ENCODE peak calls at places on chromosomes 7 and 10, in four cellular contexts. U is AG04450, H is mucosa of descending colon, A is GM06990. C is an unnamed sample.

GRCh38 chr10:470339-471003 is 219.0 kb downstream of the DIP2C start:
- DNase-seq in U (no peak), H (no peak), A (no peak), C (no peak)

GRCh38 chr10:127198307-127198706 is 1.9 kb upstream of the INSYN2A start:
- DNase-seq in U (no peak), H (no peak), A (no peak), C (no peak)

GRCh38 chr7:99679400-99680191 is at the start of gene CYP3A5:
- DNase-seq in U (no peak), H (peak), A (no peak), C (peak)

GRCh38 chr7:101598981-101599681 is 30.0 kb downstream of the MYL10 start:
- DNase-seq in U (no peak), H (no peak), A (no peak), C (no peak)

GRCh38 chr7:141012696-141013344 is 1.9 kb downstream of the MRPS33 start:
- DNase-seq in U (no peak), H (no peak), A (no peak), C (no peak)

GRCh38 chr10:127102176-127102575 is 94.2 kb downstream of the INSYN2A start:
- DNase-seq in U (no peak), H (no peak), A (no peak), C (no peak)

GRCh38 chr7:30240401-30240800 is 44.0 kb upstream of the ZNRF2 start:
- DNase-seq in U (no peak), H (no peak), A (peak), C (no peak)

GRCh38 chr10:17262502-17262901 is 34.5 kb downstream of the VIM start:
- DNase-seq in U (no peak), H (no peak), A (no peak), C (no peak)

GRCh38 chr7:51033722-51034530 is 251.2 kb upstream of the GRB10 start:
- DNase-seq in U (no peak), H (no peak), A (no peak), C (no peak)

DNA sequence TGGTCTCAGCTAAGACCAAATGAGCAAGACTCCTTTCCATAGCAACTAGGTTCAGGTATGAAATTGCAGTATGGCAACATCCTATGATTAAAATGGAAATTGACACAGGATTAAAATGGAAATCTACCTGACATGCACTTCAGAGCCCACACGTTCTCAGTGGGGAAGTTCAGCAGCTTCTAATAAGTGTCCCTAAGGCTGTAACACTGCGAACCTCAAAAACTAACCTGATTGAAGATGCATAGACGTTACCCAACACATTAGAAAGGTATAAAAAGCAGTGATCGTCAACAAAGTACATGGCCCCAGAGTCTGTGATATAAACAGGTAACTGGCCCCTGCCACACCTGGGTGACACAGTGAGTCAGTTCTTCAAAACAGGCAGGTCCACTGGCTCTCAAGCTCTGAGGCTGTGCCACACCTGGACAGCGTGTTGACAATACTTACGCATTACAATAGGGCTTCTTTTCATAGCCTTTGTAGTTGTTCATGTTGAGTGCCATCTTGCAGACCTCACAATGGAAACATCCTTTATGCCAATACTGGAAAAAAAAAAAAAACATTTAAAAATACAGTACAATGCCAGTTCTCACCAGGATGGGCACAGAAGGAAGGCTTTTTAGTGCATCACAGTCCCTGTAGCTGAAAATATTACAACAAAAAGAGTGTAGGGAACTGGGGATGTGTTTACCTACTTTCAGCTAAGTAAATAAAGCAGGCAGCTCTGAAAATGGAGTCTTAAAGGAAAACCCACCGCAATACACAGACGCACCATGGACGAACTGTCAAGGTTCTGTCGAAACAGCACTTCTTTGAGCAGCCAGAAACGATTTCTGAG is 275.0 kb upstream of the NEBL start:
- DNase-seq in U (no peak), H (peak), A (no peak), C (no peak)
- H3K4me3 ChIP-seq in U (no peak), H (no peak), A (no peak), C (no peak)

DNA sequence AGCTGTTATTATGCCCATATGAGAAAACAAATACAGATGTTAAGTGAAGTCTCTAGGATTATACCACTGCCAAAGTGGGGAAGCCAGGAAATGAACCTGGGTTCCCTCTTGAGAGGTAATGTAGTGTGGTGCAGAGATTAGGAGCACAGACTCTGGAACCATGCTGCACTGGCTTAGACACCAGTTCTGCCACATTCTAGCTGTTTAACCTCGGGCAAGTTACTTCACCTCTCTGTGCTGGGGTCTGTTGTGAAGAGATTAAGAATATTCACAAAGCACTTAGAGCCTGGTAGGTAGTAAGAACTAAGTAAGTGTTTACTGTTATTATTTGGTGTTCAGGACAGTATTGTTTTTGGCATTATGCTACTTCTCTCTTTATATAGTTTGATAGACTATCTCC is 41.9 kb downstream of the PDE6C start:
- DNase-seq in U (no peak), H (no peak), A (no peak), C (no peak)
- TF ChIP-seq CTCF in U (no peak), H (no peak), A (no peak), C (no peak)

GRCh38 chr10:75398630-75399460 is 2.7 kb downstream of the ZNF503 start:
- DNase-seq in U (no peak), H (peak), A (peak), C (peak)
- H3K4me3 ChIP-seq in U (peak), H (no peak), A (no peak), C (peak)

DNA sequence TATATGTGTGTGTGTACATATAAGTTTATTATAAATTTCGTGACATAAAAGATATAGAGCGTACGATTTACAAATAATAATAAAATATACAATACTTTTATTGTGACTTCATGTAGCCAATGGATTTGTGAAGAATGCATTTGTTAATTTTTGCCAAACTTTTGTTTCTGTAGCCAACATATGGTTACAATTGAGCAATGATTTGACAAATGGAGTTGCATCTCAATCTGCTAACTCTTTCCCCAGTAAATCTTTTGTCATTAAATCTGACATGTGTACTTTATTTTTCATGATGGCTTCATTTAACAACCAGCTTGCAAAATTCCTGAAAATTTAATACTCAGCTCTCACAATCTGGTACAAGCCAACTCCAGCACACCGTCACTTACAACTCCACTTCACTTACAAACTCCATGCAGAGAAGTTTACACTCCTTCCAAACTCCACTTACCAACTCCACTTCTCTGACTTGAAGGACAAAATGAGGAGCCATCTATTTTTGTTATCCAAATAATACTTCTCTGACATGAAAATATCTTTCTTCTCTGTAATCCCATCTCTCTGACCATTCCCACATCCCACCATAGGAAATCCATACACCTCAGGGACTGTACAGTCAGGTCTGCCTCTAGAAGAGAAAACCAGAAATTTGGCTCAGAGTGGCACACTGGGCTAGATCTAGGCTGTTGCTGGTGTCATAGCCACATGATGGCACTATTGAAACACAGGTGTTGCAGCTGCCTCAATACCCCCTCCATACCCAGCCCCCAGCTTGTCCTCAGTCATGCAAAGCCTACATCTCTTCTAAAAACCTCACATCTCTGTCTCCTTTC is 26.6 kb upstream of the HIBADH start:
- DNase-seq in U (no peak), H (no peak), A (no peak), C (peak)
- TF ChIP-seq CTCF in U (peak), H (no peak), A (peak), C (no peak)

GRCh38 chr7:43593010-43593409 is 10.1 kb downstream of the STK17A start:
- DNase-seq in U (no peak), H (no peak), A (no peak), C (no peak)

GRCh38 chr7:43592321-43592720 is 9.4 kb downstream of the STK17A start:
- DNase-seq in U (no peak), H (no peak), A (no peak), C (no peak)

GRCh38 chr7:43591551-43592180 is 8.8 kb downstream of the STK17A start:
- DNase-seq in U (no peak), H (no peak), A (peak), C (no peak)

GRCh38 chr7:43590862-43591550 is 8.1 kb downstream of the STK17A start:
- DNase-seq in U (no peak), H (no peak), A (peak), C (no peak)

GRCh38 chr7:43594020-43594419 is 11.1 kb downstream of the STK17A start:
- DNase-seq in U (no peak), H (no peak), A (no peak), C (no peak)
- H3K4me3 ChIP-seq in U (no peak), H (no peak), A (no peak), C (no peak)